ENCODE peak calls at places on chromosomes 13 and 19, in ten cellular contexts. Y is omental fat pad; R is posterior cingulate gyrus; B is stimulated activated CD4-positive, alpha-beta T cell treated with anti-CD3 and anti-CD28 coated beads, Interleukin-1b, Interleukin-23, amount 100 ng/mL, for 24 hours; T is NCI-H1694; C is RCC 7860; Q is activated naive CD4-positive, alpha-beta T cell; A is A172; U is effector CD4-positive, alpha-beta T cell; P is CD8-positive, alpha-beta T cell. I is an unnamed sample.

GRCh38 chr13:86870388-86870966 is 800.7 kb upstream of the SLITRK5 start:
- DNase-seq in B (no peak), P (no peak), C (no peak), Y (no peak), A (peak; percentile 10), U (no peak), R (no peak), T (no peak), Q (no peak), I (no peak)

GRCh38 chr19:12948597-12949362 is 3.1 kb downstream of the RAD23A start:
- DNase-seq in U (no peak), P (no peak), Q (no peak), T (no peak), B (no peak), C (no peak), R (no peak), A (no peak), Y (no peak), I (no peak)

GRCh38 chr19:58330458-58330857 is 3.7 kb downstream of the ZSCAN22 start:
- DNase-seq in A (peak; percentile 88), B (no peak), Q (no peak), T (no peak), Y (no peak), P (no peak), C (no peak), U (no peak), R (no peak), I (no peak)

GRCh38 chr13:80084086-80084676 is 256.7 kb downstream of the SPRY2 start:
- DNase-seq in R (no peak), U (no peak), C (peak; percentile 36), P (no peak), A (peak; percentile 88), B (no peak), Y (no peak), Q (no peak), T (peak; percentile 62), I (peak; percentile 38)

GRCh38 chr19:48963371-48964204 is 1.5 kb upstream of the FTL start:
- DNase-seq in C (peak; percentile 82), R (peak; percentile 88), T (no peak), A (peak; percentile 56), P (peak; percentile 74), Y (peak; percentile 79), Q (peak; percentile 27), B (no peak), U (peak; percentile 33), I (no peak)

GRCh38 chr13:52348983-52349780 is 56.8 kb downstream of the THSD1 start:
- DNase-seq in A (peak; percentile 92), Y (no peak), Q (no peak), C (peak; percentile 94), U (no peak), T (no peak), P (no peak), B (no peak), R (no peak), I (peak; percentile 92)

GRCh38 chr19:16896098-16896912 is 7.5 kb downstream of the F2RL3 start:
- DNase-seq in B (no peak), A (no peak), R (no peak), U (no peak), P (no peak), Q (no peak), Y (no peak), T (no peak), C (no peak), I (no peak)

GRCh38 chr13:27826379-27827353 is 34.4 kb downstream of the GSX1 start:
- DNase-seq in Q (peak; percentile 35), A (peak; percentile 59), C (peak; percentile 45), U (peak; percentile 53), P (peak; percentile 80), Y (peak; percentile 67), T (peak; percentile 71), R (peak; percentile 95), B (peak; percentile 62), I (peak; percentile 19)

GRCh38 chr13:106795847-106796246 is 227.9 kb upstream of the ARGLU1 start:
- DNase-seq in P (no peak), U (no peak), A (no peak), C (no peak), Y (no peak), Q (no peak), T (no peak), B (no peak), R (no peak), I (no peak)

GRCh38 chr13:95623141-95623540 is 21.4 kb downstream of the DZIP1 start:
- DNase-seq in R (no peak), Y (no peak), A (no peak), Q (no peak), T (no peak), U (no peak), C (peak; percentile 63), B (no peak), P (no peak), I (no peak)

GRCh38 chr19:41705393-41706174 is 2.8 kb upstream of the CEACAM5 start:
- DNase-seq in B (peak; percentile 28), R (no peak), T (no peak), U (peak; percentile 14), Q (no peak), C (no peak), P (peak; percentile 54), Y (no peak), A (peak; percentile 25), I (no peak)

GRCh38 chr13:113631341-113632095 is 26.5 kb downstream of the ATP4B start:
- DNase-seq in R (no peak), U (no peak), P (no peak), T (no peak), Y (no peak), C (no peak), B (no peak), Q (no peak), A (no peak), I (no peak)

GRCh38 chr19:16118489-16119033 is 6.9 kb downstream of the RAB8A start:
- DNase-seq in T (no peak), Y (no peak), Q (no peak), A (no peak), B (peak; percentile 3), U (no peak), R (peak; percentile 61), P (no peak), C (no peak), I (no peak)

GRCh38 chr19:18156841-18157464 is 4.0 kb downstream of the PIK3R2 start:
- DNase-seq in Y (no peak), U (no peak), R (peak; percentile 91), Q (no peak), C (peak; percentile 53), T (peak; percentile 92), A (peak; percentile 88), B (no peak), P (no peak), I (no peak)

GRCh38 chr13:20561731-20562130 is 5.2 kb upstream of the IFT88 start:
- DNase-seq in B (no peak), R (no peak), A (no peak), P (no peak), Y (no peak), C (no peak), Q (no peak), U (no peak), T (no peak), I (no peak)

GRCh38 chr19:1884291-1884718 is 991 bp downstream of the ABHD17A start:
- DNase-seq in P (peak; percentile 63), T (no peak), C (no peak), Q (no peak), R (no peak), Y (no peak), U (no peak), A (no peak), B (no peak), I (no peak)

GRCh38 chr19:13056052-13056660 is 46.5 kb downstream of the LYL1 start:
- DNase-seq in Y (peak; percentile 62), P (no peak), Q (no peak), C (peak; percentile 74), A (peak; percentile 96), T (no peak), U (no peak), B (no peak), R (no peak), I (no peak)

GRCh38 chr13:77325371-77325941 is 1.4 kb downstream of the MYCBP2 start:
- DNase-seq in Q (no peak), P (no peak), Y (no peak), C (no peak), U (no peak), B (no peak), T (peak; percentile 5), A (no peak), R (no peak), I (no peak)

GRCh38 chr13:53522034-53522433 is 493.4 kb downstream of the OLFM4 start:
- DNase-seq in A (no peak), Q (no peak), R (no peak), U (no peak), P (no peak), B (no peak), Y (no peak), C (no peak), T (no peak), I (no peak)

GRCh38 chr13:37360556-37360955 is 238.0 kb downstream of the POSTN start:
- DNase-seq in A (peak; percentile 2), B (no peak), T (no peak), C (no peak), R (no peak), P (no peak), Q (no peak), Y (no peak), U (no peak), I (no peak)

GRCh38 chr19:35278578-35279284 is 3.6 kb upstream of the HAMP start:
- DNase-seq in Y (no peak), R (peak; percentile 66), T (no peak), U (no peak), Q (no peak), C (no peak), B (no peak), P (no peak), A (no peak), I (no peak)

GRCh38 chr13:69458013-69458412 is 649.6 kb upstream of the ATXN8OS start:
- DNase-seq in B (no peak), P (no peak), A (no peak), R (no peak), Q (no peak), U (no peak), T (no peak), C (no peak), Y (no peak), I (no peak)

GRCh38 chr13:40476175-40476958 is 190.1 kb downstream of the FOXO1 start:
- DNase-seq in Q (no peak), A (peak; percentile 20), C (no peak), T (peak; percentile 43), P (no peak), R (no peak), Y (no peak), B (no peak), U (no peak), I (no peak)

GRCh38 chr19:34985249-34986022 is 14.7 kb upstream of the GRAMD1A start:
- DNase-seq in C (no peak), A (no peak), R (no peak), U (no peak), Q (no peak), P (peak; percentile 70), B (no peak), T (no peak), Y (no peak), I (no peak)

GRCh38 chr19:39416626-39417120 is 4.2 kb downstream of the PLEKHG2 start:
- DNase-seq in R (no peak), Y (no peak), B (no peak), A (no peak), C (no peak), U (no peak), Q (no peak), T (no peak), P (no peak), I (no peak)

GRCh38 chr13:35881360-35881759 is 249.8 kb downstream of the DCLK1 start:
- DNase-seq in U (no peak), R (peak; percentile 80), P (no peak), C (no peak), T (no peak), Q (no peak), A (no peak), B (no peak), Y (no peak), I (no peak)

GRCh38 chr13:112668924-112669323 is 20.9 kb upstream of the ATP11A start:
- DNase-seq in P (peak; percentile 40), C (no peak), T (no peak), A (no peak), Y (no peak), B (no peak), R (no peak), U (no peak), Q (no peak), I (no peak)

GRCh38 chr13:85316501-85316900 is 482.7 kb downstream of the SLITRK6 start:
- DNase-seq in Y (no peak), B (no peak), Q (no peak), T (no peak), U (no peak), R (no peak), P (no peak), A (no peak), C (no peak), I (no peak)